ENCODE peak calls at places on chromosomes 2 and 18, in eight cellular contexts. Z is left lung; X is lung; Q is PC-3; C is CD8-positive, alpha-beta memory T cell; E is left ventricle myocardium inferior; M is breast epithelium; U is cardiac muscle cell. I is an unnamed sample.

GRCh38 chr2:207504513-207505171 is 25.1 kb upstream of the CREB1 start:
- DNase-seq in E (peak), U (peak), Z (no peak), C (no peak), Q (no peak), M (no peak), X (no peak), I (no peak)

GRCh38 chr2:231455222-231455621 is 9.1 kb downstream of the NCL start:
- DNase-seq in E (no peak), U (no peak), C (no peak), Z (no peak), M (no peak), Q (no peak), X (no peak), I (no peak)

GRCh38 chr2:119841550-119841949 is 81.8 kb downstream of the PTPN4 start:
- DNase-seq in Q (no peak), X (no peak), E (no peak), C (no peak), M (no peak), U (no peak), Z (no peak), I (no peak)

GRCh38 chr2:144580521-144581153 is 60.7 kb upstream of the ZEB2 start:
- DNase-seq in U (no peak), M (no peak), Q (no peak), Z (no peak), C (no peak), E (no peak), X (no peak), I (no peak)

GRCh38 chr2:70941701-70942100 is 6.0 kb downstream of the ATP6V1B1 start:
- DNase-seq in E (no peak), Z (no peak), M (peak), X (no peak), Q (no peak), U (no peak), C (no peak), I (no peak)

GRCh38 chr2:54000122-54000521 is 29.3 kb upstream of the PSME4 start:
- DNase-seq in M (no peak), Z (no peak), C (no peak), Q (no peak), X (no peak), E (no peak), U (no peak), I (no peak)

GRCh38 chr2:96103906-96104861 is 12.2 kb downstream of the ADRA2B start:
- DNase-seq in Q (no peak), U (no peak), M (peak), E (peak), X (no peak), Z (peak), C (no peak), I (no peak)

GRCh38 chr2:80002761-80003160 is 301.8 kb downstream of the LRRTM1 start:
- DNase-seq in U (no peak), X (no peak), Q (no peak), Z (no peak), C (no peak), M (no peak), E (no peak), I (no peak)

GRCh38 chr18:39969813-39970494 is 1985.1 kb upstream of the PIK3C3 start:
- DNase-seq in M (no peak), Z (no peak), U (peak), X (no peak), E (no peak), Q (no peak), C (no peak), I (no peak)

GRCh38 chr2:76721226-76721625 is 801.0 kb downstream of the LRRTM4 start:
- DNase-seq in X (no peak), Z (no peak), Q (no peak), C (no peak), E (no peak), U (no peak), M (no peak), I (no peak)

GRCh38 chr18:46856975-46857374 is 60.3 kb downstream of the PIAS2 start:
- DNase-seq in U (peak), X (no peak), M (no peak), Z (no peak), E (no peak), Q (no peak), C (no peak), I (no peak)

GRCh38 chr2:43519711-43520221 is 76.1 kb downstream of the THADA start:
- DNase-seq in Z (no peak), E (no peak), Q (peak), C (no peak), X (no peak), M (no peak), U (peak), I (peak)
- H3K27ac ChIP-seq in Z (peak), E (peak), Q (peak), C (no peak), X (peak), M (peak), U (no peak), I (peak)

DNA sequence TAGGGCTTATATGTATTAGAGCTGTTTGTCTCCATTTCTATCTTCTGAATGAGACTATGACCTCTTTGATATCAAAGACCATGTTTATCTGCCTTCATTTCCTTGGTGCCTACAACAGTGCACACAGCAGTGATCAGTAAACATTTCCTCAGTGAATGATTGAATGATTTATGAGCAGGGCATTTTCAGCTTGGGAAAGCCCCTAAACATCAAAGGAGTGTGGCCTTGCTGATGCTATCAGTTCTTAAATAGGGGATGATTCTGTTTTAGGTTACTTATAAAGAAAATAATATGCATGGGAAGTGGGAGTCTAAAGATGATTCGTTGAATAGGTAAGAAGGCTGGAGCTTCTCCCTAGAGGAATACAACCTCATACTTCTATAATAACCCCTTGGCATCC is 425.3 kb downstream of the ZNF521 start:
- DNase-seq in Q (no peak), Z (no peak), M (no peak), X (no peak), C (no peak), U (no peak), E (no peak), I (no peak)
- H3K27ac ChIP-seq in Q (no peak), Z (no peak), M (no peak), X (no peak), C (no peak), U (no peak), E (no peak), I (no peak)

GRCh38 chr2:22126978-22127377 is 1003.2 kb downstream of the TDRD15 start:
- DNase-seq in U (no peak), Z (no peak), C (no peak), M (no peak), X (no peak), E (no peak), Q (no peak), I (no peak)

DNA sequence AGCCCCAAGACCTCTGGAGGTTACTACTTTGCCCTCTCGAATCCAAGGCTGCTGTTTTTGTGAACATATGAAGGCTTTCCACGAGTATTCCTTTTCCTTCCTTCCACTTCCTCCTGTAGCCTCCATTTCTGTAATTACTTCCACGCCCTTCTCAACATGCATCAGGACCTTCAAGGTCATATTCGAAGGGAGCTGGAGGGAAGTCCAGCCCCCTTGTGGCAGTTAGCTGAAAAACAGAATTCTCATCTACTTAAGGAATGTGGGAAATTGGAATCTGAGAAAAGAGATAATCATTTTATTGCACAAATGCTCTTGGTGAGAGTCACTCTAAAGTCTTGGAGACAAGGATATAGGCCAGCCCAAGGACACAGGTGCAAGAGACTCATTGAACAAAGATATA is 1000.2 kb downstream of the TDRD15 start:
- DNase-seq in M (no peak), X (no peak), Z (no peak), E (no peak), Q (no peak), C (no peak), U (no peak), I (no peak)
- H3K27ac ChIP-seq in M (no peak), X (no peak), Z (no peak), E (no peak), Q (no peak), C (no peak), U (no peak), I (no peak)

GRCh38 chr2:41937921-41938708 is 109.7 kb upstream of the PKDCC start:
- DNase-seq in M (no peak), U (peak), Q (peak), C (no peak), E (peak), X (no peak), Z (no peak), I (no peak)
- H3K27ac ChIP-seq in M (no peak), U (peak), Q (peak), C (no peak), E (peak), X (peak), Z (peak), I (no peak)

DNA sequence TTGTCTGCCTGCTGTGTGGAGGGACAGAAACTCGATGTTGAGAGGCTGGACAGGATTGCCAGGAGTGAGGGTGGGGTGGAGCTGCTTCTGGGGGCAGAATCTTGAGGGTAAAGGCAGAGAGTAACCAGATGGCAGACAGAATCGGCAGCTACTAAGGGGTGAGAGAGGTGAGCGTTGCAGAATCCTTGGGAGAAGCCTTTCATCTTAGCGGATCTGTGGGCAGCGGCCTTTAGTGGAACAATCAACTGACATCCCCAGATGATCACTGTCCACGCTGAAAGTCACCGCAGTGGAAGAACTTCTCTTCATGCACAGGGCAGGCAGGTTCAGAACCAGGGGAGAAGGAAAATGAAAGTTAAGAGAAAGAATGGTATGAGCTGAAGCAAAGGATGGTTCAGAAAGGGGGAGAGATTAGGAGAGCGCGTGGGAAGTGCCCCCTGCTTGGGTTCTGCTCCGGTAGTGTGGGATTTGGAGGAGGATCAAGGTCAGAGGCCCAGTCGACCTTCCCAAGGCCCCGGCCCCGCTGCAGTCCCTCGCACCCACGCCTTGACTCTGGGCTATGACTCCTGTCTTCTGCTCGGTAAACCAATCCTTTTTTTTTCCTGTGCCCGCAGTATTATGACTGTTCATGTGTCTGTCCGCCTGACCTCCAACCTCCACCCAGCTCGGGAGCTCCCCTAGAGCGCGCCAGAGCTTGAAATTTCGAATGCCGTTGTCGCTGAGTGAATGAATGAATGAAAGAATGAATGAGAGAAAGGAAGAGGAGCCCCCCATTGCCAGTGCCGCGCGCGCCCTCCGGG is 583 bp downstream of the BOLA3 start:
- DNase-seq in X (peak), M (no peak), Z (no peak), Q (peak), U (peak), C (no peak), E (no peak), I (no peak)
- H3K27ac ChIP-seq in X (peak), M (peak), Z (no peak), Q (peak), U (peak), C (peak), E (peak), I (peak)

GRCh38 chr2:69223759-69224494 is 163.1 kb downstream of the GFPT1 start:
- DNase-seq in Z (no peak), C (no peak), X (no peak), Q (peak), E (no peak), U (no peak), M (no peak), I (no peak)
- H3K27ac ChIP-seq in Z (no peak), C (no peak), X (no peak), Q (no peak), E (peak), U (no peak), M (no peak), I (no peak)

GRCh38 chr2:198143793-198144192 is 339.4 kb downstream of the PLCL1 start:
- DNase-seq in U (no peak), C (no peak), Z (no peak), E (no peak), M (no peak), X (no peak), Q (no peak), I (no peak)
- H3K27ac ChIP-seq in U (no peak), C (no peak), Z (no peak), E (no peak), M (no peak), X (no peak), Q (no peak), I (no peak)

GRCh38 chr2:65369980-65370379 is 62.4 kb downstream of the SPRED2 start:
- DNase-seq in C (no peak), U (no peak), E (no peak), Q (no peak), Z (no peak), X (no peak), M (no peak), I (no peak)

GRCh38 chr2:65370387-65371093 is 61.9 kb downstream of the SPRED2 start:
- DNase-seq in U (peak), M (no peak), Z (no peak), E (no peak), X (no peak), Q (peak), C (no peak), I (no peak)

GRCh38 chr2:65372619-65373018 is 59.8 kb downstream of the SPRED2 start:
- DNase-seq in E (no peak), Q (peak), U (no peak), C (no peak), Z (no peak), M (no peak), X (no peak), I (no peak)

GRCh38 chr2:65369574-65369973 is 62.8 kb downstream of the SPRED2 start:
- DNase-seq in Q (no peak), E (no peak), Z (no peak), C (no peak), X (no peak), U (no peak), M (no peak), I (no peak)

GRCh38 chr2:65371094-65371474 is 61.3 kb downstream of the SPRED2 start:
- DNase-seq in C (no peak), E (no peak), M (no peak), Q (no peak), U (no peak), Z (no peak), X (no peak), I (no peak)
- H3K27ac ChIP-seq in C (no peak), E (peak), M (peak), Q (no peak), U (no peak), Z (no peak), X (no peak), I (no peak)